ENCODE peak calls at places on chromosomes 6 and 20, in eight cellular contexts. One of them, this sample, is unnamed.

GRCh38 chr6:82415820-82416219 is 52.2 kb downstream of the TPBG start:
- DNase-seq in lower lobe of right lung: no peak
- DNase-seq in heart right ventricle: no peak
- DNase-seq in left lung: no peak
- DNase-seq in transverse colon: no peak
- DNase-seq in WERI-Rb-1: no peak
- DNase-seq in fibroblast of lung: no peak
- DNase-seq in lung: no peak
- DNase-seq in this sample: no peak

GRCh38 chr6:63491104-63491503 is 81.2 kb upstream of the LOC128125822 start:
- DNase-seq in lower lobe of right lung: no peak
- DNase-seq in heart right ventricle: no peak
- DNase-seq in left lung: no peak
- DNase-seq in transverse colon: no peak
- DNase-seq in WERI-Rb-1: no peak
- DNase-seq in fibroblast of lung: no peak
- DNase-seq in lung: no peak
- DNase-seq in this sample: no peak

GRCh38 chr6:119090256-119090655 is 11.8 kb upstream of the FAM184A start:
- DNase-seq in lower lobe of right lung: no peak
- DNase-seq in heart right ventricle: no peak
- DNase-seq in left lung: no peak
- DNase-seq in transverse colon: no peak
- DNase-seq in WERI-Rb-1: no peak
- DNase-seq in fibroblast of lung: no peak
- DNase-seq in lung: no peak
- DNase-seq in this sample: no peak

GRCh38 chr20:15890358-15890982 is 682.8 kb downstream of the KIF16B start:
- DNase-seq in lower lobe of right lung: no peak
- DNase-seq in heart right ventricle: no peak
- DNase-seq in left lung: no peak
- DNase-seq in transverse colon: no peak
- DNase-seq in WERI-Rb-1: no peak
- DNase-seq in fibroblast of lung: no peak
- DNase-seq in lung: no peak
- DNase-seq in this sample: no peak

GRCh38 chr6:168456907-168457771 is 16.2 kb downstream of the SMOC2 start:
- DNase-seq in lower lobe of right lung: no peak
- DNase-seq in heart right ventricle: no peak
- DNase-seq in left lung: no peak
- DNase-seq in transverse colon: no peak
- DNase-seq in WERI-Rb-1: no peak
- DNase-seq in fibroblast of lung: no peak
- DNase-seq in lung: no peak
- DNase-seq in this sample: no peak

GRCh38 chr20:35539756-35540212 is 2.1 kb upstream of the ERGIC3 start:
- DNase-seq in lower lobe of right lung: peak
- DNase-seq in heart right ventricle: no peak
- DNase-seq in left lung: peak
- DNase-seq in transverse colon: peak
- DNase-seq in WERI-Rb-1: peak
- DNase-seq in fibroblast of lung: no peak
- DNase-seq in lung: peak
- DNase-seq in this sample: no peak

GRCh38 chr6:100463685-100464161 is 998 bp downstream of the SIM1 start:
- DNase-seq in lower lobe of right lung: no peak
- DNase-seq in heart right ventricle: no peak
- DNase-seq in left lung: no peak
- DNase-seq in transverse colon: no peak
- DNase-seq in WERI-Rb-1: no peak
- DNase-seq in fibroblast of lung: no peak
- DNase-seq in lung: no peak
- DNase-seq in this sample: no peak

GRCh38 chr6:1394591-1395463 is 5.5 kb downstream of the FOXF2 start:
- DNase-seq in lower lobe of right lung: no peak
- DNase-seq in heart right ventricle: no peak
- DNase-seq in left lung: no peak
- DNase-seq in transverse colon: no peak
- DNase-seq in WERI-Rb-1: no peak
- DNase-seq in fibroblast of lung: peak
- DNase-seq in lung: no peak
- DNase-seq in this sample: no peak

GRCh38 chr6:19028201-19028600 is 641.1 kb downstream of the RNF144B start:
- DNase-seq in lower lobe of right lung: no peak
- DNase-seq in heart right ventricle: no peak
- DNase-seq in left lung: no peak
- DNase-seq in transverse colon: no peak
- DNase-seq in WERI-Rb-1: peak
- DNase-seq in fibroblast of lung: no peak
- DNase-seq in lung: no peak
- DNase-seq in this sample: no peak

GRCh38 chr6:56292505-56293181 is 45.3 kb upstream of the COL21A1 start:
- DNase-seq in lower lobe of right lung: no peak
- DNase-seq in heart right ventricle: peak
- DNase-seq in left lung: no peak
- DNase-seq in transverse colon: peak
- DNase-seq in WERI-Rb-1: peak
- DNase-seq in fibroblast of lung: peak
- DNase-seq in lung: no peak
- DNase-seq in this sample: no peak

GRCh38 chr6:98516869-98517268 is 317.5 kb upstream of the POU3F2 start:
- DNase-seq in lower lobe of right lung: no peak
- DNase-seq in heart right ventricle: no peak
- DNase-seq in left lung: no peak
- DNase-seq in transverse colon: no peak
- DNase-seq in WERI-Rb-1: peak
- DNase-seq in fibroblast of lung: no peak
- DNase-seq in lung: no peak
- DNase-seq in this sample: no peak

DNA sequence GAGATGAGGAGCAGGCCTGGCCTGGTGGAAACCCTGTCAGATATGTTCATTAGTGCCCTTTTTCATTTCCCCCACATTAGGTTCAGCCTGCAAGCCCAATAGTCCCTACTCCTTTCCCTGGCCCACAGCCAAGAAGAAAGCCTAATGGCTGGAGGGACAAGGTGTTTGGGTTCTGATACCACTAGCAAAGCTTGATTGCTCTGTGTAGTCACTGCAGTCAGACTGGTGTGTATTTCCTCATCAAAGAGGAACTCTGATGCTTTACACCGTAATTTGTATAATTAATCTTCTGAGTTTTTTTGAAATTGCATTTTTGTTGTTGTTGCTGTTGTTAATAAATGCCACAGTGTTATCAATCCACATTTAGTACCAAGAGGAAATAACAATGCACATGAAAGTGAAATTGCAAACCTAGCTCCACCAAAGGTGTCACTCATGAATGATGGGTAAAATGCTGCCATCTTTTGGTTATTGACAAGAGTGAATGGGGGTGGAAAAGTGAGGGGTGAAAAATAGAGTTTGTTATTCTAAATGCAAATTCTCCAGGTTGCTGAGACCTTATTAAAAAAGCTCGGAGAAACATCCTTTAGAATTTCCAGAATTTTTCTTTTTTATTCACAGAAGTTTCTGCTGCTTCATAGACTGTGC is 320.2 kb upstream of the POU3F2 start:
- DNase-seq in lower lobe of right lung: no peak
- DNase-seq in heart right ventricle: no peak
- DNase-seq in left lung: no peak
- DNase-seq in transverse colon: no peak
- DNase-seq in WERI-Rb-1: no peak
- DNase-seq in fibroblast of lung: no peak
- DNase-seq in lung: no peak
- DNase-seq in this sample: no peak
- TF ChIP-seq CTCF in lower lobe of right lung: no peak
- TF ChIP-seq CTCF in heart right ventricle: no peak
- TF ChIP-seq CTCF in left lung: no peak
- TF ChIP-seq CTCF in transverse colon: no peak
- TF ChIP-seq CTCF in WERI-Rb-1: no peak
- TF ChIP-seq CTCF in fibroblast of lung: no peak
- TF ChIP-seq CTCF in lung: no peak
- TF ChIP-seq CTCF in this sample: no peak

DNA sequence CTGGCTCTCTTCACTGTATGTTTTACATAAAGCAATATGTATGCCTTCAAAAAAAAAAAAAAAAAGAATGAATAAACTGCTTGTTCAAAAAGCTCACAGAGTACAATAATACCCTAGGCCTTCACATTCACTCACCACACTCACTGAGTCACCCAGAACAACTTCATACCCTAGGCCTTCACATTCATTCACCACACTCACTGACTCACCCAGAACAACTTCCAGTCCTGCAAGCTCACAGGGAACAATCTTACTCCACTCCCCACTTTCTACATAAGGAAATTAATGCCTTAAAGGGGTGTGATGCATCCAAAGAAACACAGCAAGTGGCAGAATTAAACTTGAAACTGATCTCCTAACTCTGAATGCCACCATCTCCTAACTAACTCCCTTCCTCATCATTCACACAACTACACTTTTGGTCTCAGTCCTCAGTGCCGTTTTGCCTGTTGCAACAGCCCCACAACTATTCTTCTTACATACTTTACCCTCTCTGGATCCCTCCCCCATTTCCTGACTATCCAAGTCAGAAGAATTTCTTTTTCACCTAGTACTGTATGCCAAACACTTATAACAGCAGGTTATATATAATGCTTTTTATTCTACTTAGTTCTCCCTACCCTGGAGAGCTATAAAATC is 34.2 kb downstream of the NHSL1 start:
- DNase-seq in lower lobe of right lung: no peak
- DNase-seq in heart right ventricle: no peak
- DNase-seq in left lung: no peak
- DNase-seq in transverse colon: no peak
- DNase-seq in WERI-Rb-1: no peak
- DNase-seq in fibroblast of lung: peak
- DNase-seq in lung: no peak
- DNase-seq in this sample: no peak
- H3K27ac ChIP-seq in lower lobe of right lung: no peak
- H3K27ac ChIP-seq in heart right ventricle: no peak
- H3K27ac ChIP-seq in left lung: no peak
- H3K27ac ChIP-seq in transverse colon: no peak
- H3K27ac ChIP-seq in WERI-Rb-1: no peak
- H3K27ac ChIP-seq in fibroblast of lung: peak
- H3K27ac ChIP-seq in lung: peak
- H3K27ac ChIP-seq in this sample: no peak

DNA sequence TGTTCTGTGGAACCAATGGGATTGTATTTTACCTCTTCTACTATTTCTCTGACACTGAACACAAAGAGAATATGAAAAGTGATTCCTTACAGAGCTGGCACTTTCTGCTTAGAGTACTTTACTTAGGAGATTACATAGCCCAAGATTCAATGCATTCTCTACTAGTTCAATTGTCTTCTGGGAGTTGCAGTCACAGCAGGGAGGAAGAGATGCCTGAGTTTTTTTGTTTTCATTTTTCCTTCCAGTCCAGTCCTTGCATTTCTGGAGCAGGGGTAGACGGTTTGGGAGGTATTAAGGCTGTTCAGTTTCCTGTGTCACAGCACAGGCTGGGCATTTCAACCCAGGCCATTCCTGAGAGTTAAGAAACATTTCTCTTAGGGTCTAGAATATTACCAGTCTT is 42.0 kb upstream of the SLC2A12 start:
- DNase-seq in lower lobe of right lung: no peak
- DNase-seq in heart right ventricle: no peak
- DNase-seq in left lung: no peak
- DNase-seq in transverse colon: no peak
- DNase-seq in WERI-Rb-1: no peak
- DNase-seq in fibroblast of lung: no peak
- DNase-seq in lung: no peak
- DNase-seq in this sample: no peak
- TF ChIP-seq CTCF in lower lobe of right lung: no peak
- TF ChIP-seq CTCF in heart right ventricle: no peak
- TF ChIP-seq CTCF in left lung: no peak
- TF ChIP-seq CTCF in transverse colon: no peak
- TF ChIP-seq CTCF in WERI-Rb-1: no peak
- TF ChIP-seq CTCF in fibroblast of lung: no peak
- TF ChIP-seq CTCF in lung: no peak
- TF ChIP-seq CTCF in this sample: no peak

DNA sequence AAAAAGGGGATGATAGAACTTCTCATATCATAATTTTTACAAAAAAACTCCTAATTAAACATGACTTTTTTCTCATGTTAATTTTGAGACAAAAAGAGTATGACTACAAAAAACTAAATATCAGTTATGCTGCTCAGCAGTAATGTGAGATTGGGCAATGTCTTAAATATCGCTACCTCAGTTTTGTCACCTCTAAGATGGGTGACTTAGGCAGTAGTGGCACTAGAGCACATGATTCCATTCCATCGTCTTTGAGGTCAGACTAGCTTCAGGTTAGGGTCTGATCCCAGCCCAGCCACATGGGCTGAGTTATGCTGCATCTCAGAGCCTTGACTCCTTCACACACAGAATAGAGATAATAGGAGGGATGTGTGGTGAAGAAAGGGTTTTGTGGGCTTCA is 11.0 kb downstream of the DCBLD1 start:
- DNase-seq in lower lobe of right lung: no peak
- DNase-seq in heart right ventricle: no peak
- DNase-seq in left lung: no peak
- DNase-seq in transverse colon: no peak
- DNase-seq in WERI-Rb-1: no peak
- DNase-seq in fibroblast of lung: no peak
- DNase-seq in lung: no peak
- DNase-seq in this sample: no peak
- H3K27ac ChIP-seq in lower lobe of right lung: no peak
- H3K27ac ChIP-seq in heart right ventricle: no peak
- H3K27ac ChIP-seq in left lung: peak
- H3K27ac ChIP-seq in transverse colon: no peak
- H3K27ac ChIP-seq in WERI-Rb-1: no peak
- H3K27ac ChIP-seq in fibroblast of lung: peak
- H3K27ac ChIP-seq in lung: no peak
- H3K27ac ChIP-seq in this sample: no peak

This sample was measured in pancreas.